ENCODE peak calls at places on chromosome 14, in nine cellular contexts. E is adipocyte, W is aorta, D is heart left ventricle, K is PC-9, P is SJCRH30, O is heart right ventricle, X is small intestine, V is uterus. Q is an unnamed sample. For H3K9me3 and H3K4me1, the result is how much of the 10 kb centered on the place peaks cover.

GRCh38 chr14:71592361-71592760 is 339.9 kb upstream of the RGS6 start:
- DNase-seq in E (no peak), W (no peak), D (no peak), K (no peak), P (no peak), O (no peak), X (peak), V (no peak), Q (no peak)

GRCh38 chr14:34331728-34332623 is 130.1 kb downstream of the SPTSSA start:
- DNase-seq in E (peak), W (peak), D (peak), K (peak), P (peak), O (peak), X (peak), V (peak), Q (peak)

GRCh38 chr14:59055439-59056045 is 132.9 kb upstream of the DAAM1 start:
- DNase-seq in E (peak), W (no peak), D (peak), K (no peak), P (peak), O (peak), X (peak), V (no peak), Q (peak)

GRCh38 chr14:45227566-45227965 is 25.4 kb downstream of the MIS18BP1 start:
- DNase-seq in E (no peak), W (no peak), D (no peak), K (no peak), P (no peak), O (no peak), X (no peak), V (no peak), Q (no peak)

GRCh38 chr14:28895389-28895788 is 128.8 kb downstream of the FOXG1 start:
- DNase-seq in E (no peak), W (no peak), D (no peak), K (no peak), P (no peak), O (no peak), X (no peak), V (no peak), Q (no peak)

GRCh38 chr14:102580552-102581110 is 11.8 kb upstream of the RCOR1 start:
- DNase-seq in E (no peak), W (no peak), D (no peak), K (no peak), P (no peak), O (no peak), X (no peak), V (no peak), Q (peak)

GRCh38 chr14:95437715-95438114 is 78.7 kb downstream of the SYNE3 start:
- DNase-seq in E (no peak), W (no peak), D (no peak), K (no peak), P (no peak), O (no peak), X (no peak), V (no peak), Q (no peak)

GRCh38 chr14:94383777-94384176 is 4.6 kb downstream of the SERPINA1 start:
- DNase-seq in E (no peak), W (no peak), D (no peak), K (no peak), P (no peak), O (no peak), X (no peak), V (no peak), Q (no peak)

GRCh38 chr14:99436247-99437180 is 44.1 kb downstream of the SETD3 start:
- DNase-seq in E (peak), W (no peak), D (no peak), K (no peak), P (no peak), O (no peak), X (no peak), V (no peak), Q (no peak)

GRCh38 chr14:64417042-64417770 is 29.1 kb downstream of the MTHFD1 start:
- DNase-seq in E (peak), W (no peak), D (no peak), K (no peak), P (no peak), O (no peak), X (no peak), V (no peak), Q (no peak)

GRCh38 chr14:64910847-64911495 is 3.3 kb upstream of the CHURC1 start:
- DNase-seq in E (peak), W (no peak), D (no peak), K (no peak), P (peak), O (no peak), X (peak), V (no peak), Q (no peak)

GRCh38 chr14:105837349-105838063 is 311.1 kb downstream of the TMEM121 start:
- DNase-seq in E (no peak), W (no peak), D (no peak), K (no peak), P (no peak), O (no peak), X (no peak), V (no peak), Q (no peak)
- H3K9me3 ChIP-seq in E (under half), W (under half), D (under half), K (under half), P (under half), O (under half), X (under half), V (under half), Q (under half)

DNA sequence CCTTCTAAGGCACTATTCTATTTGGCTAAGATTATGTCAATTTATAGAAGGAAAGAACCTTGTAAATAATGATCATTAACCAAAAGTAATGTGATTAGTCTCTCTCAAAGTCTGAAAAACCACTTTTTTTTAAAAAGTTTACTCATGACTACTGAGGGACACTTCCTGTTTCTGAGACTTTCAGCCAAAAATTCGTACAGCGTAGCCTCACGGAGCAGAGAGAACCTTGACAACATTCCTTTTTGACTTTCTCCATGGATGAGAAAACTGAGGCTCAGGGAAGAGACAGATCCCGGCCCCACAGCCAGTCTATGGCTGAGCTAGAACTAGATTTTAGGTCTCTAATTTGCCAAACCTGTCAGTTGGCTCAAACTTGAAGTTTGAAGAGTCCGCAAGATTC is 68.2 kb downstream of the DAD1 start:
- DNase-seq in E (no peak), W (no peak), D (no peak), K (no peak), P (no peak), O (no peak), X (no peak), V (no peak), Q (no peak)
- H3K4me1 ChIP-seq in E (under half), W (under half), D (under half), K (under half), P (under half), O (under half), X (under half), V (under half), Q (under half)

DNA sequence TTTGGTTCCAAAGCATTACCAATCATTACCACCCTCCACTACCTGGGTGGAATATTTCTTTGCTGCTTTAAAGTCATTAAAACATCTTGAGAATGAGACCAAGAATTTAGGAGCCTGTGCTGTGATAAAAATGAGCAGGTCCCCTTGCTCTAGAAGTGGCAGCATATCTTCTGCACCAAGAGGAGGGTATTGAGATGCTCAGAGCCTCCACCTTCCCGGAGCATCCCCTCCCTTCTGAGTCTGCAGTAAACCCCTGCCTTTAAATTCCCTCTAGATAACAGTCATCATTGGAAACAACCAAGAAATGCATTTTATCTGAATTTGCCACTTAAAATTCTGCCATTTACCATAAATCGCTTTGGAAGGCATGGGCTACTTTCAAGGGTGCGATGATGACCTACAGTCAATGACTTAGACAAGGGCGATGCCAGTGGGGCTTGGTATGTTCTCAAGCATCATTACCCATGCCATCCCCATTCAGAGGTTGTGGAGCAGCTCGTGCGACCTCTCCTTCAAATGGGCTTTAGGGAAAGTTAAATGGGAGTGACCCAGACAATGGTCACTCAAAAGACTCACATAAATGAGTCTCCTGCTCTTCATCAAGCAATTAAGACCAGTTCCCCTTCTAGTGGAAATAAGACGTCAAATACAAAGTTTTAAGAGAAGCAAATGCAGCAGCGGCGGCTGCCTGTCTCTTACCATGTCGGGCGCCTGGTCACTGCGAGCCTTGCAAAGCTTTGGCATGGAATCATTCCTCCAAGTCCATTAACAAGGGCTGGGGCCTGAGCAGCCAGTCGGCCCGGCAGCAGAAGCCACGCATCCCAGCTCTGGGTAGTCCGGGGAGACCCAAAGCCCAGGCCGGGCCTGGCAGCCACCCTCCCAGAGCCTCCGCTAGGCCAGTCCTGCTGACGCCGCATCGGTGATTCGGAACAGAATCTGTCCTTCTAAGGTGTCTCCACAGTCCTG is 334.5 kb downstream of the TMEM121 start:
- DNase-seq in E (no peak), W (peak), D (peak), K (no peak), P (no peak), O (no peak), X (no peak), V (peak), Q (peak)
- H3K9me3 ChIP-seq in E (under half), W (under half), D (under half), K (under half), P (under half), O (under half), X (under half), V (under half), Q (under half)

GRCh38 chr14:68659021-68659931 is 133.6 kb downstream of the ZFP36L1 start:
- DNase-seq in E (peak), W (no peak), D (peak), K (no peak), P (peak), O (no peak), X (no peak), V (peak), Q (peak)

GRCh38 chr14:68660495-68660894 is 132.4 kb downstream of the ZFP36L1 start:
- DNase-seq in E (no peak), W (no peak), D (no peak), K (no peak), P (no peak), O (no peak), X (no peak), V (no peak), Q (no peak)

GRCh38 chr14:68662395-68662794 is 130.5 kb downstream of the ZFP36L1 start:
- DNase-seq in E (no peak), W (no peak), D (no peak), K (no peak), P (peak), O (no peak), X (no peak), V (no peak), Q (no peak)

GRCh38 chr14:68663385-68664076 is 129.3 kb downstream of the ZFP36L1 start:
- DNase-seq in E (peak), W (no peak), D (no peak), K (no peak), P (no peak), O (no peak), X (no peak), V (peak), Q (peak)

DNA sequence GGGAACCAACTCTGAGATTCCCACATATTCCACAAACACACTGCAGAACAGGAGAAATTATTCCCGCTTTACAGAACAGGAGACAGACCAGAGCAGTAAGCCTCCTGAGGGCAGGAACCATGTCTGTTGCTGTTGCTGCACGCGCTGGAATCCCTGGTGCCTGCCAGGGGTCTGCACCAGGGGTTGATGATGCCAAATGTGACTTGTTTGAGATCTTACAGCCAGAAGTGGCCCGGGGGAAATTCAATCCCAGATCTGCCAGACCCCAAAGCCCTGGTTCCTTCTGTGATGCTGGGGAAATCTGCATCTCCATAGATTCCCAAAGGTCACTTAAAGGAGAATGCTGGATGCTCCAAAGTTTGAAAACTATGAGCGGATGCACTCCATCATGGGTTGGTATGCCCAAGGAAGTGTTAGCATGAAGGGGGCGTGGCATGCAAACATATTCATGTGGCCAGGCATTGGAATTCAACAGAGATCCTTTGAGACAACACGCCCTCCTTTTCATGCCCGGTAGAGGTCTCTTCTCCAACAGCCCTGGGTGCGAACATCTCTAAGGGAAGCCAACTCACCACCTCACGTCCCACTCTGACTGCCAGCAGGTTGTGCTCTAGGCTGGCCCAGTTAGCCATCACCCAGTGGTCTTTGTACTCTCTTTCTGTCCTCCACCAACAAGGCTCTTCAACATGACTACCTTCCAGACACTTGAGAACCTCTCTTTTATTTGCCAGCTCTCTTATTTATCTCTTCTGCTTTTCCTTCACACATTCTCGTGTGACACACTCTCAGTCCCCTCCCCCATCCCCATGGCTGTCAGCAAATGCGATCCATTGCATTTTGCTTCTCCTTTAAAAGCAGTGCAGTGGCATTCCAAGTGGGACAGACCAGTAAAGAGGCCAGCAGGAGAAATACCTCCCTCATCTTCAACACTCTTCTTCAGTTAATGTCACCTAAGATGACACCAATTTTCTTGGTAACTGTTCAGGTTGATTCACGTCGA is 131.3 kb downstream of the ZFP36L1 start:
- DNase-seq in E (no peak), W (no peak), D (no peak), K (no peak), P (no peak), O (no peak), X (no peak), V (peak), Q (no peak)
- H3K4me1 ChIP-seq in E (under half), W (under half), D (under half), K (under half), P (under half), O (under half), X (under half), V (under half), Q (under half)

GRCh38 chr14:38207342-38207741 is 362 bp upstream of the SSTR1 start:
- DNase-seq in E (peak), W (no peak), D (no peak), K (no peak), P (no peak), O (no peak), X (no peak), V (no peak), Q (no peak)
- H3K9me3 ChIP-seq in E (under half), W (under half), D (under half), K (under half), P (under half), O (under half), X (under half), V (under half), Q (under half)

GRCh38 chr14:104694991-104695659 is 5.7 kb downstream of the INF2 start:
- DNase-seq in E (no peak), W (no peak), D (peak), K (no peak), P (no peak), O (peak), X (no peak), V (no peak), Q (no peak)
- H3K4me1 ChIP-seq in E (half or more), W (under half), D (half or more), K (under half), P (under half), O (half or more), X (under half), V (under half), Q (under half)

GRCh38 chr14:105862581-105863239 is 336.3 kb downstream of the TMEM121 start:
- DNase-seq in E (no peak), W (peak), D (no peak), K (no peak), P (no peak), O (no peak), X (no peak), V (no peak), Q (no peak)

GRCh38 chr14:105864116-105864515 is 337.7 kb downstream of the TMEM121 start:
- DNase-seq in E (no peak), W (peak), D (no peak), K (no peak), P (no peak), O (no peak), X (no peak), V (peak), Q (peak)

GRCh38 chr14:105859717-105860614 is 333.6 kb downstream of the TMEM121 start:
- DNase-seq in E (no peak), W (peak), D (no peak), K (no peak), P (no peak), O (no peak), X (no peak), V (peak), Q (peak)

GRCh38 chr14:105863296-105864108 is 337.1 kb downstream of the TMEM121 start:
- DNase-seq in E (no peak), W (peak), D (no peak), K (no peak), P (no peak), O (no peak), X (no peak), V (peak), Q (no peak)

DNA sequence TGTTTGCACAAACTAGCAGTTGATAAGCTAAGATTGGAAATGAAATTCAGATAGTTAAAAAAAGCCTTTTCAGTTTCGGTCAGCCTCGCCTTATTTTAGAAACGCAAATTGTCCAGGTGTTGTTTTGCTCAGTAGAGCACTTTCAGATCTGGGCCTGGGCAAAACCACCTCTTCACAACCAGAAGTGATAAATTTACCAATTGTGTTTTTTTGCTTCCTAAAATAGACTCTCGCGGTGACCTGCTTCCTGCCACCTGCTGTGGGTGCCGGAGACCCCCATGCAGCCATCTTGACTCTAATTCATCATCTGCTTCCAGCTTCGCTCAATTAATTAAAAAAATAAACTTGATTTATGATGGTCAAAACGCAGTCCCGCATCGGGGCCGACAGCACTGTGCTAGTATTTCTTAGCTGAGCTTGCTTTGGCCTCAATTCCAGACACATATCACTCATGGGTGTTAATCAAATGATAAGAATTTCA is 335.6 kb downstream of the TMEM121 start:
- DNase-seq in E (no peak), W (peak), D (no peak), K (no peak), P (no peak), O (no peak), X (no peak), V (no peak), Q (no peak)
- H3K9me3 ChIP-seq in E (under half), W (under half), D (under half), K (under half), P (under half), O (under half), X (under half), V (under half), Q (under half)

GRCh38 chr14:69671365-69672050 is 60.1 kb downstream of the SUSD6 start:
- DNase-seq in E (no peak), W (no peak), D (no peak), K (peak), P (no peak), O (no peak), X (no peak), V (no peak), Q (no peak)

GRCh38 chr14:69669375-69669774 is 58.0 kb downstream of the SUSD6 start:
- DNase-seq in E (no peak), W (no peak), D (no peak), K (peak), P (no peak), O (no peak), X (no peak), V (no peak), Q (no peak)

GRCh38 chr14:69667938-69668336 is 56.5 kb downstream of the SUSD6 start:
- DNase-seq in E (no peak), W (no peak), D (no peak), K (peak), P (no peak), O (no peak), X (no peak), V (no peak), Q (no peak)

GRCh38 chr14:69672372-69672771 is 61.0 kb downstream of the SUSD6 start:
- DNase-seq in E (no peak), W (no peak), D (no peak), K (no peak), P (no peak), O (no peak), X (no peak), V (no peak), Q (no peak)

GRCh38 chr14:69670093-69670492 is 58.7 kb downstream of the SUSD6 start:
- DNase-seq in E (no peak), W (no peak), D (no peak), K (peak), P (no peak), O (no peak), X (no peak), V (no peak), Q (no peak)
- H3K4me1 ChIP-seq in E (under half), W (under half), D (half or more), K (under half), P (under half), O (half or more), X (under half), V (under half), Q (under half)

GRCh38 chr14:20191396-20191795 is 700 bp downstream of the OR11G2 start:
- DNase-seq in E (no peak), W (no peak), D (no peak), K (no peak), P (no peak), O (no peak), X (no peak), V (no peak), Q (no peak)
- H3K9me3 ChIP-seq in E (under half), W (under half), D (under half), K (under half), P (under half), O (under half), X (under half), V (under half), Q (under half)